ENCODE peak calls at places on chromosomes 12 and 14, in seven cellular contexts. Q is epithelial cell of prostate; N is RWPE1; L is CD4-positive, alpha-beta T cell; U is esophagus squamous epithelium; C is CD4-positive, CD25-positive, alpha-beta regulatory T cell; T is brain microvascular endothelial cell. X is an unnamed sample.

GRCh38 chr12:6418796-6419195 is 26.0 kb upstream of the CD27 start:
- DNase-seq in Q (no peak), N (no peak), L (no peak), U (no peak), C (no peak), T (no peak), X (no peak)

GRCh38 chr12:189622-189962 is 24.4 kb downstream of the SLC6A12 start:
- DNase-seq in Q (no peak), N (no peak), L (no peak), U (no peak), C (no peak), T (no peak), X (no peak)

GRCh38 chr14:24339284-24340151 is at the start of gene RIPK3:
- DNase-seq in Q (no peak), N (no peak), L (peak; percentile 78), U (no peak), C (peak; percentile 56), T (no peak), X (no peak)

GRCh38 chr12:65894127-65894526 is 69.8 kb downstream of the HMGA2 start:
- DNase-seq in Q (no peak), N (no peak), L (no peak), U (no peak), C (no peak), T (no peak), X (no peak)

GRCh38 chr12:117294206-117294605 is 67.2 kb downstream of the NOS1 start:
- DNase-seq in Q (no peak), N (no peak), L (no peak), U (no peak), C (no peak), T (no peak), X (no peak)

GRCh38 chr12:110426300-110426910 is 22.9 kb upstream of the ANAPC7 start:
- DNase-seq in Q (no peak), N (no peak), L (no peak), U (no peak), C (no peak), T (no peak), X (no peak)

GRCh38 chr12:94134226-94134795 is 14.1 kb upstream of the PLXNC1 start:
- DNase-seq in Q (peak; percentile 12), N (peak; percentile 72), L (no peak), U (no peak), C (no peak), T (no peak), X (no peak)

GRCh38 chr14:100526632-100527031 is 60.6 kb downstream of the BEGAIN start:
- DNase-seq in Q (no peak), N (no peak), L (no peak), U (no peak), C (no peak), T (no peak), X (no peak)

GRCh38 chr14:104422301-104423223 is 157.0 kb upstream of the C14orf180 start:
- DNase-seq in Q (no peak), N (no peak), L (peak; percentile 25), U (no peak), C (no peak), T (no peak), X (no peak)

GRCh38 chr14:64772394-64772950 is 68.2 kb downstream of the PLEKHG3 start:
- DNase-seq in Q (no peak), N (no peak), L (no peak), U (no peak), C (no peak), T (no peak), X (no peak)

GRCh38 chr14:99772371-99773283 is 20.6 kb upstream of the EML1 start:
- DNase-seq in Q (no peak), N (no peak), L (no peak), U (no peak), C (no peak), T (no peak), X (no peak)

GRCh38 chr12:21818627-21819026 is 44.1 kb upstream of the KCNJ8 start:
- DNase-seq in Q (peak; percentile 16), N (peak; percentile 4), L (no peak), U (no peak), C (no peak), T (peak; percentile 43), X (peak; percentile 77)
- H3K27ac ChIP-seq in Q (peak overlapping the region; percentile 55), N (no peak overlapping the region), L (no peak overlapping the region), U (no peak overlapping the region), C (no peak overlapping the region), T (peak overlapping the region; percentile 4), X (no peak overlapping the region)

DNA sequence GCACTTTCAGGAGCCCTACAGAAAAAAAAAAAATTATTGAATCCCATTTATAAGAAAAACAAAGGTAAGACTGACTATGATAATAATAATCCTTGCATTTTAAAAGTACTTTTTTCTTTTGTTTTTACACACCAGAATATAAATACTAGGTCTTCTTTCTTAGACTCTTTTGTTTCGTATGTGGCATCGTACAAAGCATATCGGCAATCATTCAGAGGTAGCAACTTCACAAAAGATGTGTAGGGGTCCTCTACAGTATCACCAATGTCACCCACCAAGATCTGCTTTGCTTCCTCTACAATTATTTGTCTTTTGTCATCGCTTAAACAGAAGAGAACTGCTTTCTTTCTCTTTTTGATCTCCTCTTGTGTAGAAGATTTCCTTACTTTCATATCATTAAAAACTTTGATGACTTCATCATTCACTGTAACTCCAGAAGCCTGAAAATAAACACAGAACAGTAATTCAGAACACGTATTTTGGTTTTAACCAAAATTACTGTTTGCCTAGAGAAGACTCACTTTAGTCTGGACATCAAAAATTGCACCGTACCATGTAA is 1.2 kb downstream of the CFL2 start:
- DNase-seq in Q (no peak), N (no peak), L (no peak), U (no peak), C (no peak), T (no peak), X (no peak)
- H3K27ac ChIP-seq in Q (peak overlapping the region; percentile 91), N (no peak overlapping the region), L (no peak overlapping the region), U (peak overlapping the region; percentile 87), C (peak overlapping the region; percentile 71), T (peak overlapping the region; percentile 94), X (peak overlapping the region; percentile 55)

DNA sequence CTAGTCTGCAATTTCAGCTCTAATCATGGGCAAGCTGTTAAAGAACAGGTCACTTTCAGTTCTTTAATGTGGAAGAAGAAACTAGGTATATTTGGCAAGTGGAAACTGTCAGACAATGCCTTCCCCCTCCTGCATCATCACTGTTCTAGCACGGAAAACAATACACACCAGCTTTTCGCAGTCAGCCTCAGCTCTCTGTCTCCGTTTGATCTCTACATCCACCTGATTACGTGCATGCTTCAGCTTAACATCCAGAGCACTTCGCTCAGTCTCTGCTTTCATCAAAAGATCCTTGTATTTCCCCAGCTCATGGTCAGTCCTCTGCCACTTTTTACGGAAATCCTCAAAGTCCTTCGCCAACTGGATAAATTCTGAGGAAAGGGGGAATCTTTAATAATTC is 19.0 kb downstream of the RACGAP1 start:
- DNase-seq in Q (no peak), N (no peak), L (no peak), U (no peak), C (no peak), T (no peak), X (no peak)
- H3K27ac ChIP-seq in Q (no peak overlapping the region), N (no peak overlapping the region), L (no peak overlapping the region), U (no peak overlapping the region), C (no peak overlapping the region), T (no peak overlapping the region), X (no peak overlapping the region)

GRCh38 chr12:50925920-50926319 is 26.4 kb upstream of the HIGD1C start:
- DNase-seq in Q (no peak), N (no peak), L (no peak), U (no peak), C (no peak), T (no peak), X (no peak)
- H3K27ac ChIP-seq in Q (no peak overlapping the region), N (peak overlapping the region; percentile 81), L (no peak overlapping the region), U (peak overlapping the region; percentile 86), C (peak overlapping the region; percentile 23), T (no peak overlapping the region), X (no peak overlapping the region)

GRCh38 chr12:96167492-96167891 is 26.7 kb upstream of the ELK3 start:
- DNase-seq in Q (no peak), N (no peak), L (no peak), U (no peak), C (no peak), T (no peak), X (no peak)
- H3K27ac ChIP-seq in Q (no peak overlapping the region), N (no peak overlapping the region), L (no peak overlapping the region), U (no peak overlapping the region), C (no peak overlapping the region), T (no peak overlapping the region), X (no peak overlapping the region)

DNA sequence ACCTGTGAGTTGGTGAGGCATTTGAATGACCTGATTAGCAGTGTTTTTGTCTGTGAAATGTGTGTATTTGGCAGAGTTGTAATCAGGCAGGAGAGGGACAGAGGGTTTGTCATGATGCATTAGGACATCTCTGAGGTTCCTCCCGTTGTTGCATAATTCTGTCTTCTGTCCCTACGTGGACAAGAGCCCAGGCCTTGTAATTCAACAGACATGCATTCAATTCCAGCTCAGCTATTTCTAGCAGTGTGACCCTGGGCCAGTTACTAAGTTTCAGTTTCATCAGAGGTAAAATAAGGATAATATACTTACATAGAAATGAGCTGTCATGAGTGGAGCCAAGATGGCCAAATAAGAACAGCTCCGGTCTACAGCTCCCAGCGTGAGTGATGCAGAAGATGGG is 208.6 kb downstream of the SLC38A4 start:
- DNase-seq in Q (no peak), N (no peak), L (no peak), U (no peak), C (no peak), T (peak; percentile 11), X (no peak)
- H3K27ac ChIP-seq in Q (no peak overlapping the region), N (no peak overlapping the region), L (no peak overlapping the region), U (no peak overlapping the region), C (no peak overlapping the region), T (no peak overlapping the region), X (no peak overlapping the region)

DNA sequence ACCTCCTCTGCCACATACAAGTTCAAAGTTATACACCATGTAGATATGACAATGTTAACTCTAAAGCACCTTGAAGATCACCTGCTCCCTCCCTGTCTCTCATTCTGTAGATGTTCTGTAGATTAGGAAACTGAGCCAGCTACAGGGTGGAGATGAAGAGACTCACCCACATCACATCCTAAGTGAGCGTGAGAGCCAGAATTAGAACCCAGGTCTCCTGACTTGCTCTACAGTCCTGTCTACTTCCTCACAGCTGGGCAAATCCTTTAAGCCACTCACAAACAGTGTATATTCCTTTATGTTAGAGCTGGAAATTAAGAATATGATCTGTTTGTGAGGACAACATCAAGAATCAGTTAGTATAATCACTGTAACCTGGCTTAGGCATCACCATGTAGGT is 1.8 kb downstream of the APPL2 start:
- DNase-seq in Q (no peak), N (no peak), L (no peak), U (no peak), C (no peak), T (no peak), X (no peak)
- H3K27ac ChIP-seq in Q (no peak overlapping the region), N (no peak overlapping the region), L (no peak overlapping the region), U (no peak overlapping the region), C (no peak overlapping the region), T (no peak overlapping the region), X (no peak overlapping the region)

GRCh38 chr12:47828967-47829482 is 9.3 kb upstream of the HDAC7 start:
- DNase-seq in Q (no peak), N (peak; percentile 95), L (no peak), U (no peak), C (no peak), T (no peak), X (peak; percentile 75)
- H3K27ac ChIP-seq in Q (peak overlapping the region; percentile 52), N (peak overlapping the region; percentile 91), L (no peak overlapping the region), U (peak overlapping the region; percentile 82), C (peak overlapping the region; percentile 49), T (no peak overlapping the region), X (peak overlapping the region; percentile 33)

GRCh38 chr12:96246926-96247566 is 52.9 kb downstream of the ELK3 start:
- DNase-seq in Q (no peak), N (no peak), L (no peak), U (no peak), C (no peak), T (no peak), X (no peak)
- H3K27ac ChIP-seq in Q (no peak overlapping the region), N (peak overlapping the region; percentile 16), L (no peak overlapping the region), U (no peak overlapping the region), C (no peak overlapping the region), T (no peak overlapping the region), X (no peak overlapping the region)

X was measured in foreskin keratinocyte.